ENCODE peak calls at places on chromosomes 16 and 17, in eight cellular contexts. H is stimulated activated CD4-positive, alpha-beta T cell treated with anti-CD3 and anti-CD28 coated beads, Interleukin-12 subunit alpha, Interleukin-12 subunit beta, amount 100 ng/mL, for 4 hours; S is activated T-helper 1 cell treated with anti-CD3 and anti-CD28 coated beads, Interleukin-12 subunit alpha, Interleukin-12 subunit beta, Interleukin-2, Interleukin-4 antibody, amounts not matched to agents 30 ng/mL and 10 ng/mL and 1 ng/mL, durations not matched to agents 14 hours and 24 hours and 36 hours; N is RWPE1; G is stimulated activated CD8-positive, alpha-beta memory T cell treated with anti-CD3 and anti-CD28 coated beads, Interleukin-7, amount 100 ng/mL, for 1 hour; C is AG10803; Y is heart left ventricle; L is hippocampal formation. E is an unnamed sample.

GRCh38 chr17:39393732-39394131 is 7.7 kb downstream of the FBXL20 start:
- DNase-seq in H (no peak), S (no peak), N (no peak), G (no peak), C (peak), Y (no peak), L (no peak), E (no peak)

GRCh38 chr16:79402920-79403319 is 197.6 kb downstream of the MAF start:
- DNase-seq in H (no peak), S (no peak), N (no peak), G (no peak), C (no peak), Y (no peak), L (no peak), E (no peak)

GRCh38 chr16:24163935-24164334 is 92.2 kb upstream of the CACNG3 start:
- DNase-seq in H (no peak), S (no peak), N (no peak), G (no peak), C (no peak), Y (no peak), L (no peak), E (no peak)

GRCh38 chr17:59361916-59362810 is 30.7 kb downstream of the YPEL2 start:
- DNase-seq in H (no peak), S (peak), N (no peak), G (no peak), C (peak), Y (no peak), L (peak), E (peak)

GRCh38 chr16:50769-51591 is 2.4 kb downstream of the POLR3K start:
- DNase-seq in H (no peak), S (no peak), N (no peak), G (no peak), C (no peak), Y (no peak), L (no peak), E (no peak)

GRCh38 chr17:38815576-38816193 is 9.4 kb downstream of the CWC25 start:
- DNase-seq in H (no peak), S (no peak), N (peak), G (no peak), C (peak), Y (no peak), L (no peak), E (peak)

GRCh38 chr17:47230864-47231263 is 21.7 kb downstream of the MYL4 start:
- DNase-seq in H (no peak), S (no peak), N (no peak), G (no peak), C (no peak), Y (no peak), L (no peak), E (no peak)

GRCh38 chr17:42180411-42180921 is 476 bp downstream of the KCNH4 start:
- DNase-seq in H (no peak), S (no peak), N (no peak), G (no peak), C (no peak), Y (no peak), L (no peak), E (no peak)

E was measured in stimulated activated naive CD8-positive, alpha-beta T cell treated with anti-CD3 and anti-CD28 coated beads, Interleukin-15, amount 100 ng/mL, for 72 hours.